ENCODE peak calls at places on chromosomes 12 and 14, in five cellular contexts. K is brain microvascular endothelial cell, O is psoas muscle, H is heart right ventricle, E is stomach. F is an unnamed sample.

GRCh38 chr12:58408516-58408915 is 467.1 kb downstream of the ATP23 start:
- DNase-seq in K (no peak), O (no peak), H (no peak), E (no peak), F (no peak)

GRCh38 chr14:66824251-66824650 is 316.3 kb downstream of the GPHN start:
- DNase-seq in K (no peak), O (no peak), H (no peak), E (no peak), F (no peak)

GRCh38 chr12:6667559-6668210 is 4.8 kb upstream of the ING4 start:
- DNase-seq in K (no peak), O (no peak), H (no peak), E (no peak), F (no peak)

GRCh38 chr12:104358353-104359003 is 54.9 kb downstream of the EID3 start:
- DNase-seq in K (peak), O (peak), H (peak), E (peak), F (peak)

GRCh38 chr12:24172031-24172772 is 222.7 kb upstream of the SOX5 start:
- DNase-seq in K (no peak), O (no peak), H (no peak), E (no peak), F (no peak)

GRCh38 chr14:69610859-69611263 is 535 bp upstream of the SUSD6 start:
- DNase-seq in K (peak), O (no peak), H (no peak), E (no peak), F (no peak)

GRCh38 chr14:83170165-83170564 is 1636.5 kb upstream of the SEL1L start:
- DNase-seq in K (no peak), O (no peak), H (no peak), E (no peak), F (no peak)

GRCh38 chr12:123815968-123816367 is 53.9 kb downstream of the DNAH10 start:
- DNase-seq in K (no peak), O (no peak), H (no peak), E (no peak), F (no peak)

GRCh38 chr12:6605425-6606330 is 1.5 kb downstream of the CHD4 start:
- DNase-seq in K (no peak), O (peak), H (no peak), E (no peak), F (no peak)

GRCh38 chr12:12336049-12336411 is 14.0 kb downstream of the MANSC1 start:
- DNase-seq in K (peak), O (no peak), H (no peak), E (peak), F (no peak)

GRCh38 chr12:92340441-92341332 is 195.0 kb upstream of the BTG1 start:
- DNase-seq in K (no peak), O (no peak), H (no peak), E (no peak), F (no peak)

GRCh38 chr14:49036991-49037390 is 549.2 kb downstream of the RPS29 start:
- DNase-seq in K (no peak), O (no peak), H (no peak), E (no peak), F (no peak)

GRCh38 chr14:55201219-55202096 is 10.1 kb upstream of the DLGAP5 start:
- DNase-seq in K (no peak), O (no peak), H (no peak), E (no peak), F (no peak)

GRCh38 chr12:38149395-38150073 is 167.0 kb upstream of the ALG10B start:
- DNase-seq in K (no peak), O (no peak), H (no peak), E (no peak), F (no peak)

GRCh38 chr12:103755425-103755824 is 85.6 kb downstream of the NT5DC3 start:
- DNase-seq in K (no peak), O (no peak), H (no peak), E (no peak), F (no peak)

GRCh38 chr12:2306012-2306411 is 253.2 kb downstream of the CACNA1C start:
- DNase-seq in K (peak), O (no peak), H (no peak), E (no peak), F (no peak)

GRCh38 chr14:60506462-60506984 is 2.4 kb upstream of the SIX6 start:
- DNase-seq in K (no peak), O (no peak), H (no peak), E (no peak), F (no peak)

GRCh38 chr12:105368047-105368646 is 37.7 kb downstream of the C12orf75 start:
- DNase-seq in K (no peak), O (no peak), H (no peak), E (no peak), F (no peak)

GRCh38 chr12:26845984-26846383 is 13.0 kb upstream of the ITPR2 start:
- DNase-seq in K (peak), O (no peak), H (no peak), E (no peak), F (no peak)

GRCh38 chr12:111174283-111175108 is 194.4 kb downstream of the PHETA1 start:
- DNase-seq in K (no peak), O (no peak), H (no peak), E (no peak), F (no peak)

GRCh38 chr12:104653730-104654328 is 197.1 kb downstream of the CHST11 start:
- DNase-seq in K (no peak), O (no peak), H (no peak), E (no peak), F (no peak)

GRCh38 chr12:55686366-55687010 is 21.2 kb downstream of the ITGA7 start:
- DNase-seq in K (no peak), O (no peak), H (no peak), E (no peak), F (no peak)

GRCh38 chr12:132772551-132772950 is 10.9 kb upstream of the ANKLE2 start:
- DNase-seq in K (no peak), O (no peak), H (no peak), E (peak), F (no peak)

GRCh38 chr14:91417983-91418386 is 365 bp upstream of the CCDC88C start:
- DNase-seq in K (no peak), O (peak), H (peak), E (peak), F (no peak)

GRCh38 chr12:8226355-8226754 is 1.1 kb downstream of the FAM90A1 start:
- DNase-seq in K (no peak), O (no peak), H (no peak), E (no peak), F (no peak)

GRCh38 chr12:3724096-3724805 is 28.7 kb downstream of the CRACR2A start:
- DNase-seq in K (no peak), O (no peak), H (no peak), E (no peak), F (no peak)
- H3K27ac ChIP-seq in K (no peak), O (no peak), H (no peak), E (peak), F (no peak)

GRCh38 chr12:120856980-120857379 is 47.2 kb downstream of the SPPL3 start:
- DNase-seq in K (no peak), O (no peak), H (no peak), E (no peak), F (no peak)
- TF ChIP-seq CTCF in K (peak), O (peak), H (no peak), E (no peak), F (no peak)

DNA sequence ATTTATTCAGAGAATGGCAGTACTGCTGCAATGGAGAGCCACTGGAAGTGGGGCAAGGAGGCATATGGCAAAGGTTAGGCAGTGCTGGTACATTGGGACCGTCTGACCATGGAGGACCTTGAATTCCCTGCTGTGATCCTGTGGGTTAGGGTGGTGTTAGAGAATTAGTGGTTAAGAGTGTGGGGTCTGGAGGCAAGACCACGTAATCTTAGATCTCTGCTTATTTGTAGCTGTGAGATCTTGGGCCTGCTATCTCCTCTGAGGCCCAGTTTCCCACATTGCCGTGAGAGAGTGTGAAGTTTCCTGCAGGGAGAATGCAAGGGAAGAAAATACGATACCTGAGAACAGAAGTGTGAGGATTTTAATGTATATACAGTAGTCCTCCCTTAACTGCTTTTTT is 147.7 kb downstream of the ERC1 start:
- DNase-seq in K (no peak), O (no peak), H (no peak), E (no peak), F (no peak)
- H3K27ac ChIP-seq in K (no peak), O (no peak), H (no peak), E (no peak), F (no peak)

GRCh38 chr12:116202940-116203339 is 74.6 kb downstream of the MED13L start:
- DNase-seq in K (peak), O (no peak), H (no peak), E (no peak), F (no peak)
- TF ChIP-seq CTCF in K (peak), O (peak), H (no peak), E (no peak), F (no peak)

F was measured in left lung.